ENCODE peak calls at places on chromosomes 2 and 18, in nine cellular contexts. One of them, this sample, is unnamed.

GRCh38 chr2:69309336-69310048 is 77.5 kb downstream of the GFPT1 start:
- DNase-seq in GM20000: no peak
- DNase-seq in Panc1: no peak
- DNase-seq in fibroblast of lung: peak
- DNase-seq in H9: no peak
- DNase-seq in type B pancreatic cell: no peak
- DNase-seq in ovary: peak
- DNase-seq in BE2C: no peak
- DNase-seq in heart left ventricle: peak
- DNase-seq in this sample: no peak

GRCh38 chr2:37652199-37652640 is 19.2 kb downstream of the CDC42EP3 start:
- DNase-seq in ovary: no peak
- DNase-seq in BE2C: no peak
- DNase-seq in fibroblast of lung: peak
- DNase-seq in GM20000: peak
- DNase-seq in Panc1: no peak
- DNase-seq in heart left ventricle: no peak
- DNase-seq in type B pancreatic cell: no peak
- DNase-seq in H9: no peak
- DNase-seq in this sample: peak

GRCh38 chr18:74531043-74531442 is 3.3 kb upstream of the CNDP1 start:
- DNase-seq in type B pancreatic cell: no peak
- DNase-seq in BE2C: no peak
- DNase-seq in ovary: no peak
- DNase-seq in H9: peak
- DNase-seq in fibroblast of lung: no peak
- DNase-seq in GM20000: no peak
- DNase-seq in heart left ventricle: no peak
- DNase-seq in Panc1: no peak
- DNase-seq in this sample: no peak

GRCh38 chr2:64889803-64890202 is 99.4 kb upstream of the SLC1A4 start:
- DNase-seq in Panc1: no peak
- DNase-seq in GM20000: no peak
- DNase-seq in fibroblast of lung: no peak
- DNase-seq in ovary: no peak
- DNase-seq in BE2C: no peak
- DNase-seq in H9: no peak
- DNase-seq in heart left ventricle: no peak
- DNase-seq in type B pancreatic cell: no peak
- DNase-seq in this sample: no peak

GRCh38 chr18:944440-944839 is 39.8 kb downstream of the ADCYAP1 start:
- DNase-seq in heart left ventricle: no peak
- DNase-seq in Panc1: no peak
- DNase-seq in BE2C: no peak
- DNase-seq in ovary: no peak
- DNase-seq in H9: no peak
- DNase-seq in GM20000: no peak
- DNase-seq in type B pancreatic cell: no peak
- DNase-seq in fibroblast of lung: peak
- DNase-seq in this sample: peak

GRCh38 chr18:28204154-28204553 is 27.2 kb upstream of the CDH2 start:
- DNase-seq in GM20000: no peak
- DNase-seq in type B pancreatic cell: no peak
- DNase-seq in BE2C: no peak
- DNase-seq in ovary: no peak
- DNase-seq in heart left ventricle: no peak
- DNase-seq in fibroblast of lung: peak
- DNase-seq in H9: no peak
- DNase-seq in Panc1: no peak
- DNase-seq in this sample: peak

GRCh38 chr2:202114798-202115197 is 41.7 kb downstream of the KIAA2012 start:
- DNase-seq in BE2C: no peak
- DNase-seq in Panc1: no peak
- DNase-seq in H9: no peak
- DNase-seq in ovary: no peak
- DNase-seq in heart left ventricle: no peak
- DNase-seq in GM20000: no peak
- DNase-seq in type B pancreatic cell: no peak
- DNase-seq in fibroblast of lung: peak
- DNase-seq in this sample: no peak

GRCh38 chr2:238744951-238745350 is 102.9 kb upstream of the TWIST2 start:
- DNase-seq in heart left ventricle: no peak
- DNase-seq in GM20000: no peak
- DNase-seq in ovary: no peak
- DNase-seq in type B pancreatic cell: no peak
- DNase-seq in fibroblast of lung: no peak
- DNase-seq in Panc1: no peak
- DNase-seq in H9: no peak
- DNase-seq in BE2C: no peak
- DNase-seq in this sample: no peak

GRCh38 chr2:119693567-119693966 is 14.6 kb downstream of the TMEM177 start:
- DNase-seq in Panc1: no peak
- DNase-seq in BE2C: no peak
- DNase-seq in fibroblast of lung: no peak
- DNase-seq in H9: no peak
- DNase-seq in ovary: no peak
- DNase-seq in heart left ventricle: no peak
- DNase-seq in GM20000: no peak
- DNase-seq in type B pancreatic cell: no peak
- DNase-seq in this sample: no peak

GRCh38 chr18:11955299-11956029 is 25.8 kb upstream of the IMPA2 start:
- DNase-seq in H9: peak
- DNase-seq in Panc1: no peak
- DNase-seq in heart left ventricle: no peak
- DNase-seq in ovary: no peak
- DNase-seq in fibroblast of lung: peak
- DNase-seq in GM20000: no peak
- DNase-seq in type B pancreatic cell: no peak
- DNase-seq in BE2C: no peak
- DNase-seq in this sample: peak

GRCh38 chr18:10329116-10329515 is 125.3 kb upstream of the APCDD1 start:
- DNase-seq in ovary: no peak
- DNase-seq in fibroblast of lung: peak
- DNase-seq in heart left ventricle: no peak
- DNase-seq in GM20000: no peak
- DNase-seq in type B pancreatic cell: no peak
- DNase-seq in Panc1: no peak
- DNase-seq in BE2C: no peak
- DNase-seq in H9: no peak
- DNase-seq in this sample: no peak

GRCh38 chr18:833197-833596 is 21.2 kb upstream of the YES1 start:
- DNase-seq in Panc1: no peak
- DNase-seq in heart left ventricle: no peak
- DNase-seq in H9: no peak
- DNase-seq in BE2C: no peak
- DNase-seq in type B pancreatic cell: peak
- DNase-seq in ovary: no peak
- DNase-seq in fibroblast of lung: no peak
- DNase-seq in GM20000: no peak
- DNase-seq in this sample: no peak

GRCh38 chr2:66574701-66575624 is 140.0 kb downstream of the MEIS1 start:
- DNase-seq in heart left ventricle: peak
- DNase-seq in BE2C: peak
- DNase-seq in Panc1: no peak
- DNase-seq in fibroblast of lung: peak
- DNase-seq in ovary: peak
- DNase-seq in GM20000: no peak
- DNase-seq in H9: peak
- DNase-seq in type B pancreatic cell: no peak
- DNase-seq in this sample: no peak

DNA sequence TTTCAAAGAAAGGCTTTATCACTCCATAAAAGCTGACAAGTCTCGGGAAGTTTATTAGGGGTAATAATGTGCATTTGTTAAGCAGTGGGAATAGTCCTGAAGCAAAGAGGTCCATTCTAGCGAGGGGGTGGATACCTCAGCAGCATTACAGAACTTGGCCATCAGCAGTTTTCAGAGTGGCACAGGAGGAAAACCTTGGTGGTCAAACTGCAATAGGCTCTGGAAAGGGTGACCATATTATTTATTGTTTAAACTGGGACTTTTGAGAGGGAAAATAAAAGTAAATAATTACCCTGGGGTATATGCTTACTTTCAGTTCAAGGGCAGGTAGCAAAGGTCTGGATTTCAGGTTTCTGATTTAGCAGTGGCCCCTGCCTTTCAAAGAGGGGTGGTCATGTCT is 115.5 kb upstream of the KLHL14 start:
- DNase-seq in H9: no peak
- DNase-seq in GM20000: no peak
- DNase-seq in type B pancreatic cell: no peak
- DNase-seq in ovary: no peak
- DNase-seq in fibroblast of lung: no peak
- DNase-seq in BE2C: no peak
- DNase-seq in heart left ventricle: no peak
- DNase-seq in Panc1: no peak
- DNase-seq in this sample: no peak
- TF ChIP-seq CTCF in H9: no peak
- TF ChIP-seq CTCF in GM20000: no peak
- TF ChIP-seq CTCF in type B pancreatic cell: no peak
- TF ChIP-seq CTCF in ovary: no peak
- TF ChIP-seq CTCF in fibroblast of lung: no peak
- TF ChIP-seq CTCF in BE2C: no peak
- TF ChIP-seq CTCF in heart left ventricle: no peak
- TF ChIP-seq CTCF in Panc1: no peak
- TF ChIP-seq CTCF in this sample: no peak

GRCh38 chr18:32552421-32553030 is 81.8 kb upstream of the GAREM1 start:
- DNase-seq in fibroblast of lung: peak
- DNase-seq in H9: peak
- DNase-seq in heart left ventricle: peak
- DNase-seq in ovary: peak
- DNase-seq in GM20000: peak
- DNase-seq in type B pancreatic cell: no peak
- DNase-seq in Panc1: peak
- DNase-seq in BE2C: peak
- DNase-seq in this sample: peak

GRCh38 chr18:32550958-32551357 is 80.3 kb upstream of the GAREM1 start:
- DNase-seq in type B pancreatic cell: no peak
- DNase-seq in H9: peak
- DNase-seq in BE2C: no peak
- DNase-seq in heart left ventricle: no peak
- DNase-seq in ovary: no peak
- DNase-seq in GM20000: no peak
- DNase-seq in Panc1: no peak
- DNase-seq in fibroblast of lung: no peak
- DNase-seq in this sample: no peak

GRCh38 chr18:32553174-32553573 is 82.5 kb upstream of the GAREM1 start:
- DNase-seq in heart left ventricle: no peak
- DNase-seq in type B pancreatic cell: no peak
- DNase-seq in ovary: no peak
- DNase-seq in H9: no peak
- DNase-seq in Panc1: no peak
- DNase-seq in BE2C: no peak
- DNase-seq in fibroblast of lung: no peak
- DNase-seq in GM20000: no peak
- DNase-seq in this sample: no peak

GRCh38 chr18:32549248-32549842 is 78.7 kb upstream of the GAREM1 start:
- DNase-seq in H9: peak
- DNase-seq in ovary: peak
- DNase-seq in type B pancreatic cell: no peak
- DNase-seq in Panc1: no peak
- DNase-seq in heart left ventricle: no peak
- DNase-seq in GM20000: peak
- DNase-seq in BE2C: peak
- DNase-seq in fibroblast of lung: peak
- DNase-seq in this sample: no peak

GRCh38 chr18:32553640-32554039 is 83.0 kb upstream of the GAREM1 start:
- DNase-seq in heart left ventricle: no peak
- DNase-seq in fibroblast of lung: no peak
- DNase-seq in Panc1: no peak
- DNase-seq in type B pancreatic cell: no peak
- DNase-seq in ovary: no peak
- DNase-seq in BE2C: no peak
- DNase-seq in H9: no peak
- DNase-seq in GM20000: no peak
- DNase-seq in this sample: no peak
- TF ChIP-seq CTCF in heart left ventricle: no peak
- TF ChIP-seq CTCF in fibroblast of lung: no peak
- TF ChIP-seq CTCF in Panc1: no peak
- TF ChIP-seq CTCF in type B pancreatic cell: no peak
- TF ChIP-seq CTCF in ovary: no peak
- TF ChIP-seq CTCF in BE2C: no peak
- TF ChIP-seq CTCF in H9: no peak
- TF ChIP-seq CTCF in GM20000: no peak
- TF ChIP-seq CTCF in this sample: no peak

DNA sequence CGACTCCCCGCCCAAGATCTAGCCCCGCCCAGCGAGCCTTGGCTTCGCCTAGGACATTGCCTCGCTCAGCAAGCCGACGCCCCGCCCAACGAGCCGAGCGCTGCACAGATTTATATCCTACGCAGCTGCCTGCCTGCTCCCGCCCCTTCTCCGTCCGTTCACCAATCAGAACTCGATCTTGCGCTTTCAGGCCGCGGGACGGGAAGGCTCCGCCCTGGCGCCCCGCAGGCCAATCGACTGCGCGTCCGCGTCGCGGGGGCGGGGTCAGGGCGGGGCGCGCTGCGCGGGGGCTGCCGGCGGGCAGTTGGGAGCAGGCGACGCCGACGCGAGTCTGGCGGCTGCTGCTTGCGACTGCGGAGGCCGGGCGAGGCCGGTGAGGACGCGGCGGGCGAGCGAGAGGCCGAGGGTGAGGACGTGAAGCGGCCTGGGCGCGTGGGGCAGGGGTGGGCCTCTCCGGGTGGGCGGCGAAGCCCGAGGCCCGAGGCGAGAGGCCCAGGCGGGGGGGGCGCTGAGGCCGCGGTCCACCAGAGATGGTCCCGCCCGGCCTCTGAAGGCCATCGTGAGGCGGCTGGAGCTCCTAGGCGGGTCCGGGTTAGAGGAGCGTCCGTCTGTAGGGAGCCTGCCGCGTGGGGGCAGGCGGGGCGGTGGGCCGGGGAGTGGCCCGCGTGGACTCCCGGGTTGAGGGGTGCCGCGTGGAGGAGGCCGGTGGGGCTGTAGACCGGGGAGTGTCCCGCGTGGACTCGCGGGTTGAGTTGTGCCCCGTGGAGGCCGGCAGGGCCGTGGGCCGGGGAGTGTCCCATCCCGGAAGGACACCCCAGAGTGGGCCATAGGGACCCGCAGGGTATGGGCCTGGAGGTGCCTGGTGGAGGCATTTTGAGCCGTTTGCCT is at the start of gene FARP2:
- DNase-seq in ovary: peak
- DNase-seq in H9: peak
- DNase-seq in Panc1: peak
- DNase-seq in fibroblast of lung: peak
- DNase-seq in BE2C: peak
- DNase-seq in type B pancreatic cell: peak
- DNase-seq in GM20000: peak
- DNase-seq in heart left ventricle: peak
- DNase-seq in this sample: peak
- TF ChIP-seq CTCF in ovary: no peak
- TF ChIP-seq CTCF in H9: peak
- TF ChIP-seq CTCF in Panc1: no peak
- TF ChIP-seq CTCF in fibroblast of lung: no peak
- TF ChIP-seq CTCF in BE2C: no peak
- TF ChIP-seq CTCF in type B pancreatic cell: no peak
- TF ChIP-seq CTCF in GM20000: no peak
- TF ChIP-seq CTCF in heart left ventricle: no peak
- TF ChIP-seq CTCF in this sample: peak

DNA sequence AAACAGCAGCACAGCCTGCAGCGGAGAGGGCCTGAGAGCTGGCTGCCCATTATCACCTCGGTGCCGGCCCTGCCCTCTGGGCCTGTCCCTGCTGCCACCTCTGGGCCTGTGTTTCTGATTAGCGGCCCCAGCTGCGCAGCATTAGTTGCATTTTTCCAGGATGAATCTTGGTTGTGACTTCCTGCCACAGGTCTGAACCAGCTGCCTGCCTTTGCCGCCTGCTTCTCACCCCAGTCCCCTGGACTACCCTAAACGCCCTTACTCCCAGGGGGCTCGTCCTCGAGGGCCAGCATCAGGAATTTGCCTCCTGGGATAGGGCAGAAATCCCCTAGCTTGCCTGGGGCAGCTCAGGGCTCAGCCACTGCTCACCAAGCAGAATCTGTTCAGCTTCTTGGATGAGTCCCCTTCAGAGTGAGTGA is 342.8 kb downstream of the DYSF start:
- DNase-seq in H9: no peak
- DNase-seq in Panc1: no peak
- DNase-seq in heart left ventricle: no peak
- DNase-seq in BE2C: no peak
- DNase-seq in type B pancreatic cell: no peak
- DNase-seq in fibroblast of lung: no peak
- DNase-seq in ovary: no peak
- DNase-seq in GM20000: no peak
- DNase-seq in this sample: peak
- TF ChIP-seq CTCF in H9: no peak
- TF ChIP-seq CTCF in Panc1: no peak
- TF ChIP-seq CTCF in heart left ventricle: no peak
- TF ChIP-seq CTCF in BE2C: no peak
- TF ChIP-seq CTCF in type B pancreatic cell: no peak
- TF ChIP-seq CTCF in fibroblast of lung: no peak
- TF ChIP-seq CTCF in ovary: no peak
- TF ChIP-seq CTCF in GM20000: no peak
- TF ChIP-seq CTCF in this sample: no peak